ENCODE peak calls at places on chromosomes 13 and 19, in seven cellular contexts. O, G, B, Y, J, H and D are unnamed samples.

GRCh38 chr19:48623556-48624066 is 4.3 kb downstream of the SPHK2 start:
- DNase-seq in O (no peak), B (no peak), G (no peak), H (no peak), Y (no peak), J (no peak), D (no peak)

GRCh38 chr19:14031719-14032480 is at the start of gene IL27RA:
- DNase-seq in B (peak), Y (peak), J (peak), H (peak), O (peak), G (peak), D (peak)

GRCh38 chr13:89977203-89977602 is 1370.3 kb upstream of the MIR17HG start:
- DNase-seq in O (no peak), J (no peak), G (no peak), B (no peak), H (no peak), Y (no peak), D (no peak)

GRCh38 chr13:50208826-50209335 is 193.6 kb downstream of the KCNRG start:
- DNase-seq in G (peak), O (peak), Y (no peak), H (peak), J (peak), B (no peak), D (peak)

GRCh38 chr13:34634443-34634842 is 307.6 kb upstream of the NBEA start:
- DNase-seq in H (no peak), O (no peak), G (no peak), Y (no peak), B (no peak), J (no peak), D (no peak)

GRCh38 chr19:14632286-14632685 is 42.4 kb downstream of the ADGRE3 start:
- DNase-seq in H (no peak), J (peak), G (no peak), O (no peak), B (no peak), Y (no peak), D (peak)

GRCh38 chr19:289651-290538 is 1.3 kb downstream of the PLPP2 start:
- DNase-seq in H (peak), J (peak), G (peak), Y (peak), O (peak), B (no peak), D (peak)

GRCh38 chr19:17097593-17098126 is 22.1 kb downstream of the MYO9B start:
- DNase-seq in J (no peak), H (peak), Y (no peak), B (no peak), O (no peak), G (peak), D (peak)

GRCh38 chr13:44347905-44348304 is 25.7 kb upstream of the SERP2 start:
- DNase-seq in G (no peak), B (no peak), Y (no peak), O (no peak), H (peak), J (no peak), D (peak)

GRCh38 chr19:390386-391198 is 18.4 kb downstream of the C2CD4C start:
- DNase-seq in H (no peak), Y (no peak), O (no peak), J (no peak), G (no peak), B (peak), D (no peak)

GRCh38 chr19:403221-404036 is 5.5 kb downstream of the C2CD4C start:
- DNase-seq in J (no peak), G (no peak), H (no peak), Y (no peak), B (peak), O (no peak), D (no peak)

GRCh38 chr13:31096624-31097302 is 64.9 kb downstream of the HSPH1 start:
- DNase-seq in G (peak), J (no peak), Y (no peak), H (no peak), O (no peak), B (no peak), D (no peak)

GRCh38 chr19:41872775-41873647 is 4.1 kb upstream of the CD79A start:
- DNase-seq in J (peak), Y (peak), G (peak), O (peak), B (peak), H (peak), D (peak)

GRCh38 chr19:55696301-55697068 is 21.5 kb downstream of the EPN1 start:
- DNase-seq in G (no peak), Y (no peak), O (no peak), H (no peak), J (no peak), B (no peak), D (no peak)

GRCh38 chr19:2394669-2395292 is 32.6 kb downstream of the TIMM13 start:
- DNase-seq in J (peak), G (no peak), H (no peak), Y (no peak), B (no peak), O (no peak), D (no peak)

GRCh38 chr13:26541041-26541440 is 16.4 kb upstream of the WASF3 start:
- DNase-seq in H (no peak), B (no peak), J (no peak), Y (no peak), G (no peak), O (no peak), D (no peak)

GRCh38 chr19:1618157-1619093 is 13.2 kb upstream of the UQCR11 start:
- DNase-seq in J (peak), H (peak), B (no peak), G (peak), Y (no peak), O (peak), D (peak)

GRCh38 chr19:14758816-14759215 is 19.5 kb downstream of the ADGRE2 start:
- DNase-seq in H (no peak), G (peak), Y (peak), O (no peak), J (no peak), B (no peak), D (no peak)

GRCh38 chr19:18460313-18460712 is 22.4 kb upstream of the ISYNA1 start:
- DNase-seq in B (no peak), O (peak), G (no peak), Y (no peak), J (no peak), H (peak), D (peak)

GRCh38 chr19:3176715-3177501 is 1.7 kb upstream of the S1PR4 start:
- DNase-seq in Y (no peak), O (peak), H (peak), J (peak), B (peak), G (peak), D (peak)

GRCh38 chr13:45086484-45086883 is 33.8 kb upstream of the GTF2F2 start:
- DNase-seq in H (peak), G (no peak), O (no peak), Y (no peak), B (no peak), J (no peak), D (peak)

GRCh38 chr13:37716395-37716794 is 117.8 kb upstream of the POSTN start:
- DNase-seq in H (no peak), G (no peak), O (peak), B (no peak), Y (no peak), J (no peak), D (peak)